ENCODE peak calls at places on chromosomes 11 and 22, in six cellular contexts. U is neural progenitor cell; N is activated CD8-positive, alpha-beta memory T cell treated with anti-CD3 and anti-CD28 coated beads for 1 hour; T is NCI-H2029; J is stimulated activated CD8-positive, alpha-beta memory T cell treated with anti-CD3 and anti-CD28 coated beads, Interleukin-4, amount 100 ng/mL, for 4 hours; K is tibial artery. W is an unnamed sample.

GRCh38 chr11:69691449-69691848 is 12.4 kb downstream of the FGF19 start:
- DNase-seq in N (no peak), J (no peak), T (no peak), U (no peak), K (no peak), W (no peak)

GRCh38 chr22:43004362-43005035 is 10.4 kb downstream of the PACSIN2 start:
- DNase-seq in T (no peak), N (no peak), U (no peak), K (no peak), J (no peak), W (no peak)

GRCh38 chr11:2277933-2278523 is 7.6 kb upstream of the ASCL2 start:
- DNase-seq in J (no peak), U (no peak), N (no peak), T (no peak), K (no peak), W (no peak)

GRCh38 chr11:3022300-3022967 is 30.3 kb upstream of the NAP1L4 start:
- DNase-seq in U (no peak), T (no peak), J (no peak), K (no peak), N (no peak), W (no peak)

GRCh38 chr11:121611242-121611641 is 158.5 kb upstream of the SORL1-AS1 start:
- DNase-seq in K (no peak), U (no peak), J (no peak), T (no peak), N (no peak), W (no peak)

GRCh38 chr11:128201801-128202200 is 385.6 kb downstream of the ETS1 start:
- DNase-seq in K (no peak), U (no peak), N (no peak), T (no peak), J (no peak), W (no peak)

GRCh38 chr11:133403900-133404299 is 128.4 kb downstream of the OPCML start:
- DNase-seq in U (no peak), K (no peak), J (no peak), T (no peak), N (no peak), W (no peak)

GRCh38 chr11:117887431-117888139 is 11.1 kb upstream of the FXYD6 start:
- DNase-seq in K (no peak), U (no peak), T (no peak), J (no peak), N (no peak), W (no peak)

GRCh38 chr11:70725272-70725671 is 326.9 kb downstream of the CTTN start:
- DNase-seq in N (no peak), K (no peak), J (no peak), U (no peak), T (no peak), W (no peak)

GRCh38 chr22:24427500-24428164 is at the start of gene ADORA2A:
- DNase-seq in J (peak), T (no peak), K (no peak), N (peak), U (no peak), W (no peak)

GRCh38 chr11:134915212-134915611 is 503.2 kb upstream of the B3GAT1 start:
- DNase-seq in U (no peak), N (no peak), J (no peak), T (no peak), K (peak), W (no peak)

GRCh38 chr22:22952531-22953295 is 65.1 kb downstream of the IGLL5 start:
- DNase-seq in N (no peak), J (no peak), K (no peak), T (no peak), U (no peak), W (no peak)